ENCODE peak calls at places on chromosomes 7 and 10, in five cellular contexts. M is fibroblast of lung, I is body of pancreas, L is SK-N-SH, W is PC-9. K is an unnamed sample.

GRCh38 chr10:90912854-90913479 is 7.9 kb downstream of the ANKRD1 start:
- DNase-seq in M (no peak), I (no peak), L (no peak), W (no peak), K (no peak)

GRCh38 chr10:112732277-112732891 is 217.7 kb upstream of the TCF7L2 start:
- DNase-seq in M (peak; percentile 50), I (no peak), L (no peak), W (no peak), K (no peak)

GRCh38 chr7:128017460-128017859 is 13.8 kb downstream of the LRRC4 start:
- DNase-seq in M (no peak), I (no peak), L (no peak), W (no peak), K (no peak)

GRCh38 chr10:17386616-17387075 is 67.7 kb downstream of the ST8SIA6 start:
- DNase-seq in M (peak; percentile 15), I (no peak), L (no peak), W (no peak), K (no peak)

GRCh38 chr7:26127411-26127810 is 24.6 kb upstream of the NFE2L3 start:
- DNase-seq in M (no peak), I (no peak), L (no peak), W (no peak), K (no peak)

GRCh38 chr10:105037029-105037428 is 395.9 kb downstream of the SORCS3 start:
- DNase-seq in M (peak; percentile 20), I (no peak), L (no peak), W (no peak), K (no peak)

GRCh38 chr10:29276251-29276850 is 12.5 kb upstream of the LYZL1 start:
- DNase-seq in M (no peak), I (no peak), L (no peak), W (no peak), K (no peak)

GRCh38 chr7:95099101-95099500 is 191.7 kb downstream of the PPP1R9A start:
- DNase-seq in M (peak; percentile 4), I (no peak), L (no peak), W (no peak), K (no peak)

GRCh38 chr10:84308481-84309304 is 19.7 kb upstream of the CCSER2 start:
- DNase-seq in M (peak; percentile 91), I (no peak), L (peak; percentile 58), W (peak; percentile 72), K (peak; percentile 52)

GRCh38 chr7:12257582-12257981 is 46.5 kb downstream of the TMEM106B start:
- DNase-seq in M (peak; percentile 39), I (no peak), L (no peak), W (no peak), K (no peak)

GRCh38 chr7:70573202-70573810 is 558.6 kb upstream of the GALNT17 start:
- DNase-seq in M (no peak), I (no peak), L (no peak), W (no peak), K (no peak)

GRCh38 chr7:114008696-114009095 is 89.9 kb upstream of the PPP1R3A start:
- DNase-seq in M (no peak), I (no peak), L (no peak), W (no peak), K (no peak)

GRCh38 chr7:67854784-67855183 is 858.2 kb downstream of the TYW1 start:
- DNase-seq in M (no peak), I (no peak), L (no peak), W (no peak), K (no peak)

GRCh38 chr7:122618603-122619189 is 80.2 kb downstream of the RNF133 start:
- DNase-seq in M (no peak), I (no peak), L (no peak), W (no peak), K (no peak)

GRCh38 chr7:156014808-156015207 is 202.5 kb upstream of the SHH start:
- DNase-seq in M (no peak), I (no peak), L (no peak), W (no peak), K (no peak)

GRCh38 chr10:109966961-109967738 is 40.6 kb upstream of the ADD3 start:
- DNase-seq in M (peak; percentile 73), I (no peak), L (peak; percentile 72), W (no peak), K (peak; percentile 55)

GRCh38 chr7:98638853-98639252 is 21.8 kb downstream of the NPTX2 start:
- DNase-seq in M (no peak), I (no peak), L (no peak), W (no peak), K (no peak)

GRCh38 chr7:5425507-5426225 is 2.0 kb upstream of the TNRC18 start:
- DNase-seq in M (peak; percentile 86), I (peak; percentile 73), L (peak; percentile 83), W (peak; percentile 66), K (peak; percentile 80)

GRCh38 chr10:29648114-29648982 is 13.6 kb upstream of the SVIL start:
- DNase-seq in M (peak; percentile 62), I (no peak), L (no peak), W (no peak), K (no peak)

GRCh38 chr10:6292741-6293151 is 90.0 kb downstream of the PFKFB3 start:
- DNase-seq in M (peak; percentile 42), I (no peak), L (no peak), W (no peak), K (no peak)

GRCh38 chr10:119235381-119235780 is 28.0 kb downstream of the GRK5 start:
- DNase-seq in M (peak; percentile 66), I (no peak), L (no peak), W (no peak), K (no peak)

GRCh38 chr7:55288070-55288824 is 76.9 kb upstream of the LANCL2 start:
- DNase-seq in M (no peak), I (no peak), L (no peak), W (no peak), K (no peak)

GRCh38 chr10:21978191-21978862 is 25.2 kb downstream of the DNAJC1 start:
- DNase-seq in M (peak; percentile 83), I (no peak), L (no peak), W (no peak), K (no peak)

GRCh38 chr10:126126856-126127255 is 230.5 kb downstream of the FANK1 start:
- DNase-seq in M (no peak), I (no peak), L (no peak), W (no peak), K (no peak)

GRCh38 chr10:118957141-118957825 is 72.2 kb upstream of the NANOS1 start:
- DNase-seq in M (no peak), I (no peak), L (no peak), W (no peak), K (no peak)

GRCh38 chr7:45574521-45575500 is 643 bp downstream of the ADCY1 start:
- DNase-seq in M (peak; percentile 64), I (peak; percentile 22), L (peak; percentile 92), W (no peak), K (no peak)

GRCh38 chr10:16817125-16818019 is at the start of gene RSU1:
- DNase-seq in M (peak; percentile 99), I (peak; percentile 100), L (peak; percentile 96), W (peak; percentile 99), K (peak; percentile 100)

GRCh38 chr7:55964261-55964801 is at the start of gene NIPSNAP2:
- DNase-seq in M (peak; percentile 43), I (peak; percentile 65), L (peak; percentile 99), W (peak; percentile 81), K (no peak)

GRCh38 chr10:71889388-71889987 is 38.4 kb upstream of the PSAP start:
- DNase-seq in M (no peak), I (no peak), L (no peak), W (peak; percentile 37), K (no peak)

GRCh38 chr7:44287488-44288380 is 37.7 kb downstream of the CAMK2B start:
- DNase-seq in M (no peak), I (peak; percentile 7), L (peak; percentile 29), W (no peak), K (peak; percentile 3)

GRCh38 chr10:103238506-103239252 is 7.0 kb upstream of the RPEL1 start:
- DNase-seq in M (peak; percentile 46), I (no peak), L (no peak), W (peak; percentile 82), K (no peak)

GRCh38 chr10:122078326-122078725 is 89.4 kb downstream of the TACC2 start:
- DNase-seq in M (no peak), I (no peak), L (peak; percentile 34), W (no peak), K (no peak)

DNA sequence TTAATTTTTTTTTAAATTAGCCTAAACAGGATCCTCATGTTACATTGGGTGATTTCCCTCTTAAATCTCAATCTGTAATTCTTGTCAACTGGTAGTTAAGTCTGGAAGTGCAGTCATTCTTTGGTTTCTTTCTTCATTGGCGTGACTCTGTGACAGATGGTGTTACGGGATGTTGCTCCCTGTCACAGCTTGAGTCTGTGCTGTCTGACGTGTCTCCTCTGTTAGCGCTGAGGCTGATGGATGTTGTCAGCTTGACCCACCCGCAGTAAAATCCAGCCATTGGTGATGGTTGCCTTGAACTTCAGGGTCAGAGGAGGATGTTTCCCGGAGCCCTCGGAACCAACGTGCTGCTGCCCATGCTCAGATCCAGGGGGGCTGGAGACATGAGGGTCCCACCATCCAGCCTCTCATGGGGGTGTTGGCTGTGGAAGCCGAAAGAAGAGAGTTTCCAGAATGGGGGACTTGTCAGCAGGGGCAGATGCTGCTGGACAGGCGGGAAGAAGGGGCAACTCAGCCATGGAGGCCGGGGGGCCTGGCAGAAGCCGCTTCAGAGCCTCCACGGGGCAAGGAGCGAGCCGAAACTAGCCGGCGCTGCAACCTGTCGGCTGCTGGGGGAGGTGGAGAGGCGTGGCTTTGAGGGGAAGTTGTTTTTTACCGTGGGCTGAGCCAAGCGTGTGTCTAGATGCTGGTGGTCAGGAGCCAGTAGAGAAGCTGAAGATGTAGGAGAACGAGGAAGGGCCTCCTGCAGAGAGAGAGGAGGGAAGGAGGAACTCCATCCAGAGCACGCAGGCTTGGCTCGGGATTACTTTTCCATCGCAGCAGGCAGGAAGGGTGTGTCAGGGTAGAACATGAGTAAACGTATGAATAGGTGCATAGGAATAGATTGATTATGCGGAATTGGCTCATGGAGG is 3.5 kb downstream of the SUN1 start:
- DNase-seq in M (no peak), I (no peak), L (no peak), W (no peak), K (no peak)
- H3K4me3 ChIP-seq in M (no peak overlapping the region), I (no peak overlapping the region), L (no peak overlapping the region), W (no peak overlapping the region), K (no peak overlapping the region)

DNA sequence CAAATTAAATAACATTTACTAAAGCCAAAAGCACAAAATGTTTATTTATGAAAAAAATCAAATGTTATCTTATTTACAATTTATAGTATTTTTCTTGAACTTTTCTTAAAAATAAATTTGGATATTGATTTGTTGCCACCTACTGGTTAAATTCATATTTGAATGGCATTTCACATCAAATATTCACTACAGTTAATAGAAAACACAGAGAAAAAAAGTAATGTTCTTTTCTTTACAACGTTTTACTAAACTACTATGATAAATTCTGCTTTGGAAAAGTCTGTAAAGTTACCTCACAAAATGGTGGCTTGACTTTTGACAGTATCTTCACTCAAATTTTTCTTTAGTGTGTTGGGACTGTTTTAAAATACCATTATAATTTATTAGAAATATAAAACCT is 52.7 kb downstream of the SRPK2 start:
- DNase-seq in M (no peak), I (no peak), L (peak; percentile 34), W (no peak), K (no peak)
- TF ChIP-seq CTCF in M (no peak), I (peak; percentile 34), L (peak; percentile 72), W (peak; percentile 71), K (peak; percentile 45)

GRCh38 chr7:139744768-139745250 is 33.0 kb downstream of the HIPK2 start:
- DNase-seq in M (no peak), I (no peak), L (no peak), W (no peak), K (peak; percentile 79)
- H3K27ac ChIP-seq in M (no peak overlapping the region), I (no peak overlapping the region), L (no peak overlapping the region), W (no peak overlapping the region), K (peak overlapping the region; percentile 78)

GRCh38 chr10:96830511-96831199 is 1.4 kb upstream of the LCOR start:
- DNase-seq in M (peak; percentile 55), I (peak; percentile 82), L (peak; percentile 27), W (peak; percentile 54), K (no peak)
- H3K4me3 ChIP-seq in M (no peak overlapping the region), I (no peak overlapping the region), L (no peak overlapping the region), W (no peak overlapping the region), K (no peak overlapping the region)